ENCODE peak calls at places on chromosomes 1 and 21, in eight cellular contexts. K, C, H, L, I, F, R and P are unnamed samples.

GRCh38 chr21:14942801-14943490 is 121.9 kb downstream of the NRIP1 start:
- DNase-seq in K (peak), C (no peak), H (no peak), L (no peak), I (peak), F (no peak), R (peak), P (peak)

GRCh38 chr1:174850726-174851125 is 149.0 kb upstream of the CACYBP start:
- DNase-seq in K (no peak), C (no peak), H (no peak), L (no peak), I (no peak), F (no peak), R (no peak), P (no peak)

GRCh38 chr1:202516434-202516877 is 168.0 kb downstream of the PPP1R12B start:
- DNase-seq in K (no peak), C (peak), H (no peak), L (no peak), I (no peak), F (no peak), R (no peak), P (no peak)

GRCh38 chr1:160271025-160271424 is 8.7 kb upstream of the DCAF8 start:
- DNase-seq in K (no peak), C (no peak), H (no peak), L (no peak), I (no peak), F (no peak), R (no peak), P (no peak)

GRCh38 chr1:51736702-51737101 is 119.8 kb downstream of the OSBPL9 start:
- DNase-seq in K (peak), C (peak), H (peak), L (no peak), I (peak), F (no peak), R (no peak), P (peak)

GRCh38 chr1:37317870-37318431 is 156.4 kb upstream of the ZC3H12A start:
- DNase-seq in K (no peak), C (no peak), H (no peak), L (no peak), I (no peak), F (no peak), R (no peak), P (no peak)

GRCh38 chr1:174433451-174433850 is 14.3 kb upstream of the GPR52 start:
- DNase-seq in K (peak), C (peak), H (no peak), L (no peak), I (peak), F (no peak), R (no peak), P (no peak)

GRCh38 chr21:26177741-26178452 is 7.3 kb upstream of the APP start:
- DNase-seq in K (peak), C (no peak), H (no peak), L (no peak), I (no peak), F (no peak), R (no peak), P (no peak)

GRCh38 chr1:43396059-43396458 is 6.4 kb downstream of the SZT2 start:
- DNase-seq in K (no peak), C (no peak), H (no peak), L (no peak), I (no peak), F (no peak), R (no peak), P (no peak)

GRCh38 chr21:25551548-25551947 is 55.7 kb downstream of the MRPL39 start:
- DNase-seq in K (no peak), C (no peak), H (no peak), L (no peak), I (no peak), F (no peak), R (no peak), P (no peak)

GRCh38 chr1:232726048-232726779 is 79.0 kb upstream of the MAP10 start:
- DNase-seq in K (no peak), C (peak), H (no peak), L (no peak), I (peak), F (no peak), R (no peak), P (no peak)

GRCh38 chr21:37001446-37001845 is 5.1 kb upstream of the RIPPLY3 start:
- DNase-seq in K (no peak), C (no peak), H (no peak), L (no peak), I (no peak), F (no peak), R (no peak), P (no peak)

GRCh38 chr1:18077657-18078215 is 29.9 kb upstream of the IGSF21 start:
- DNase-seq in K (no peak), C (no peak), H (no peak), L (no peak), I (no peak), F (peak), R (peak), P (no peak)

GRCh38 chr1:21216835-21217811 is 40.4 kb upstream of the EIF4G3 start:
- DNase-seq in K (peak), C (peak), H (peak), L (peak), I (peak), F (peak), R (no peak), P (peak)

GRCh38 chr1:42743302-42744029 is 3.4 kb upstream of the CLDN19 start:
- DNase-seq in K (no peak), C (no peak), H (peak), L (no peak), I (no peak), F (peak), R (no peak), P (no peak)

GRCh38 chr1:172946814-172947507 is 103.8 kb downstream of the TNFSF18 start:
- DNase-seq in K (peak), C (peak), H (no peak), L (no peak), I (no peak), F (no peak), R (no peak), P (peak)

GRCh38 chr1:36199934-36200741 is 24.1 kb upstream of the THRAP3 start:
- DNase-seq in K (peak), C (peak), H (peak), L (no peak), I (peak), F (no peak), R (no peak), P (peak)

GRCh38 chr1:53511933-53512806 is 53.0 kb downstream of the DMRTB1 start:
- DNase-seq in K (no peak), C (peak), H (no peak), L (no peak), I (peak), F (peak), R (peak), P (no peak)

GRCh38 chr1:224615861-224616760 is at the start of gene CNIH3:
- DNase-seq in K (peak), C (peak), H (peak), L (peak), I (peak), F (peak), R (peak), P (peak)

GRCh38 chr1:20047058-20047457 is 22.9 kb upstream of the PLA2G5 start:
- DNase-seq in K (no peak), C (no peak), H (no peak), L (no peak), I (no peak), F (no peak), R (no peak), P (no peak)

GRCh38 chr1:1068374-1069060 is 5.6 kb downstream of the RNF223 start:
- DNase-seq in K (no peak), C (no peak), H (peak), L (no peak), I (no peak), F (no peak), R (peak), P (no peak)

GRCh38 chr1:192951961-192952460 is 107.1 kb downstream of the UCHL5 start:
- DNase-seq in K (peak), C (peak), H (no peak), L (no peak), I (peak), F (no peak), R (no peak), P (peak)